ENCODE peak calls at places on chromosome 15, in ten cellular contexts. H, W, T, Z, S, O, I, M, J and A are unnamed samples.

GRCh38 chr15:78909791-78910228 is 35.0 kb downstream of the CTSH start:
- DNase-seq in T (peak; percentile 84), I (no peak), W (no peak), H (no peak), O (peak; percentile 27), M (no peak), S (no peak), J (no peak), Z (no peak), A (no peak)

GRCh38 chr15:99409097-99409473 is 156.7 kb upstream of the MEF2A start:
- DNase-seq in H (peak; percentile 54), O (peak; percentile 34), S (no peak), T (peak; percentile 68), M (peak; percentile 49), W (no peak), J (no peak), Z (peak; percentile 80), I (peak; percentile 70), A (peak; percentile 69)

GRCh38 chr15:76058714-76059319 is 968 bp upstream of the TMEM266 start:
- DNase-seq in W (no peak), M (no peak), Z (no peak), S (no peak), J (no peak), T (peak; percentile 53), I (no peak), H (no peak), O (peak; percentile 24), A (no peak)

GRCh38 chr15:83199288-83199687 is 8.3 kb downstream of the HDGFL3 start:
- DNase-seq in I (no peak), T (no peak), W (no peak), Z (no peak), H (no peak), S (no peak), J (no peak), O (no peak), M (no peak), A (no peak)

GRCh38 chr15:61186905-61187865 is 41.9 kb downstream of the RORA start:
- DNase-seq in Z (peak; percentile 71), O (no peak), T (no peak), I (peak; percentile 39), M (no peak), W (no peak), H (no peak), J (no peak), S (no peak), A (peak; percentile 23)

GRCh38 chr15:29092376-29093064 is 177.1 kb downstream of the NSMCE3 start:
- DNase-seq in J (no peak), M (no peak), O (no peak), S (no peak), Z (peak; percentile 20), W (no peak), T (no peak), I (no peak), H (no peak), A (no peak)

GRCh38 chr15:99932676-99933402 is 199.6 kb upstream of the LYSMD4 start:
- DNase-seq in M (no peak), S (no peak), Z (no peak), H (no peak), J (no peak), O (no peak), T (no peak), W (no peak), I (no peak), A (no peak)

GRCh38 chr15:70200511-70200991 is 102.8 kb upstream of the TLE3 start:
- DNase-seq in H (no peak), S (no peak), T (no peak), O (no peak), Z (no peak), M (no peak), W (no peak), I (no peak), J (no peak), A (no peak)

GRCh38 chr15:42159381-42160015 is 3.1 kb upstream of the PLA2G4F start:
- DNase-seq in M (no peak), H (peak; percentile 60), I (peak; percentile 70), S (no peak), J (no peak), T (no peak), O (no peak), Z (no peak), W (no peak), A (no peak)

GRCh38 chr15:36175781-36176211 is 403.6 kb upstream of the CDIN1 start:
- DNase-seq in T (no peak), I (no peak), H (no peak), M (no peak), J (no peak), S (no peak), O (no peak), Z (no peak), W (no peak), A (no peak)

GRCh38 chr15:100790786-100791265 is 88.8 kb upstream of the ALDH1A3 start:
- DNase-seq in J (no peak), Z (no peak), W (no peak), T (no peak), H (no peak), M (no peak), O (no peak), S (no peak), I (no peak), A (no peak)

GRCh38 chr15:29046281-29046810 is 160.6 kb downstream of the APBA2 start:
- DNase-seq in S (no peak), W (no peak), H (no peak), J (no peak), Z (no peak), O (no peak), T (no peak), M (no peak), I (no peak), A (no peak)

GRCh38 chr15:67202091-67202490 is 52.4 kb downstream of the AAGAB start:
- DNase-seq in T (no peak), S (no peak), I (no peak), H (no peak), Z (no peak), M (no peak), W (no peak), O (no peak), J (no peak), A (no peak)
- H3K27ac ChIP-seq in T (no peak overlapping the region), S (no peak overlapping the region), I (no peak overlapping the region), H (peak overlapping the region; percentile 96), Z (no peak overlapping the region), M (no peak overlapping the region), W (no peak overlapping the region), O (no peak overlapping the region), J (no peak overlapping the region), A (no peak overlapping the region)

DNA sequence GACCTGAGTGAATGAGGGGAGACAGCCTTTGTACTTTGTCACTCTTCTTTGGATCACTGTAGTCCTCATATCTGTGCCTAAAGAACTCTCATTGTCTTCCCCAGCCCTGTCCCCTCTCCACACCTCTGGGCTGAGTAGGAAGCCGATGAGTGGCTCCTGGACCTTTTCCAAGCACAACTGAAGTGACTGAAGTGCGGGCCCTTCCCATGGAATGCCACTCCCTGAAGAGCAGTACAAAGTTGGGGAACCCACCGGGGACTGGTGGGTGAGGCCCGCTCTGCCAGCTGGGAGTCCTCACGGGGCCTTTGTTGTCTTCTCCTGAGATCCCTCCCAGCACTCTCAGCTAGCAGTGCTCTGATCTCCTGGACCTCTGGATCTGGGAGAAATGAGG is 90.1 kb downstream of the AAGAB start:
- DNase-seq in I (no peak), T (no peak), Z (no peak), O (no peak), S (no peak), H (no peak), J (no peak), M (no peak), W (no peak), A (no peak)
- H3K27ac ChIP-seq in I (peak overlapping the region; percentile 36), T (no peak overlapping the region), Z (no peak overlapping the region), O (no peak overlapping the region), S (no peak overlapping the region), H (peak overlapping the region; percentile 85), J (no peak overlapping the region), M (no peak overlapping the region), W (no peak overlapping the region), A (no peak overlapping the region)

DNA sequence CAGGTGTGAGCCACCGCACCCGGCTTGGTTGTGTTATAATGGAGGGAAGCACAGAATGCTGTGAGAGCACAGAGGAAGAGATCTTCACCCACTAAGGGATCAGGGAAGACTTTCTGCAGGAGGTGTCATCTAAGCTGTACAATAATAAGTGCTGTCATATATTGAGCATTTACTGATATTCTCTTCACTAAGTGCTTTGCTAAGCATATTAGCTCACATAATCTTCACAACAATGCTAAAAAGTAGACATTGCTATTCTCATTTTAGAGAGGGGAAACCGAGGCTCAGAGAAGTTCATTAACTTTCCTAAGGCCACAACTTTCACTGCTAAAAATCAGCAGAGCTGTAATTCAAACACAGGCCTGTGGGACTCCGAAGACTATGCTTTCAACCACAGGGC is 115.3 kb downstream of the CORO2B start:
- DNase-seq in I (no peak), W (no peak), H (no peak), M (no peak), T (no peak), S (no peak), J (no peak), O (no peak), Z (no peak), A (no peak)
- H3K27ac ChIP-seq in I (no peak overlapping the region), W (no peak overlapping the region), H (no peak overlapping the region), M (no peak overlapping the region), T (no peak overlapping the region), S (no peak overlapping the region), J (no peak overlapping the region), O (no peak overlapping the region), Z (no peak overlapping the region), A (no peak overlapping the region)

GRCh38 chr15:85555875-85556617 is 175.6 kb downstream of the AKAP13 start:
- DNase-seq in W (no peak), Z (no peak), J (no peak), H (no peak), M (no peak), O (no peak), T (no peak), I (no peak), S (no peak), A (no peak)

GRCh38 chr15:85558747-85559327 is 178.4 kb downstream of the AKAP13 start:
- DNase-seq in M (no peak), I (no peak), J (no peak), S (no peak), Z (no peak), O (no peak), H (no peak), W (no peak), T (no peak), A (no peak)

GRCh38 chr15:85556618-85556895 is 176.2 kb downstream of the AKAP13 start:
- DNase-seq in O (no peak), J (no peak), T (no peak), H (no peak), M (no peak), Z (no peak), W (no peak), I (no peak), S (no peak), A (no peak)

GRCh38 chr15:85559530-85559929 is 179.1 kb downstream of the AKAP13 start:
- DNase-seq in H (no peak), T (peak; percentile 24), O (no peak), M (no peak), I (no peak), J (no peak), S (no peak), Z (no peak), W (no peak), A (no peak)

DNA sequence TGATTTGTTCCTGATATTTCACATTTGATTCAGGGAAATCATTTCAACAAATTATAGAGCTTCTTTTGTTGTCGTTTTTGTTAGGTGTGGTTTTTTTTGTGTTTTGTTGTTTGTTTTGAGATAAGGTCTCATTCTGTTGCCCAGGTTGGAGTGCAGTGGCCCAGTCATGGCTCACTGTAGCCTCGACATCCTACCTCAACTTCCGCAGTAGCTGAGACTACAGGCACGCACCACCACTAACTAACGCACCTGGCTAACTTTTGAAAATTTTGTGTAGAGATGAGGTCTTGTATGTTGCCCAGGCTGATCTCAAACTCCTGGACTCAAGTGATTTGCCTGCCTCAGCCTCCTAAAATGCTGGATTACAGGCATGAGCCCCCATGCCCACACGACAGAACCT is 177.0 kb downstream of the AKAP13 start:
- DNase-seq in I (no peak), H (no peak), W (no peak), M (no peak), S (no peak), J (no peak), T (no peak), O (no peak), Z (no peak), A (no peak)
- H3K27ac ChIP-seq in I (no peak overlapping the region), H (no peak overlapping the region), W (no peak overlapping the region), M (no peak overlapping the region), S (no peak overlapping the region), J (no peak overlapping the region), T (no peak overlapping the region), O (no peak overlapping the region), Z (no peak overlapping the region), A (no peak overlapping the region)